ENCODE peak calls at places on chromosomes 3 and 15, in nine cellular contexts. R is fibroblast of lung; E is tibial nerve; S is adipocyte; Z is adrenal gland; W is colonic mucosa; V is WERI-Rb-1; I is effector memory CD4-positive, alpha-beta T cell; H is GM06990. Q is an unnamed sample. For H3K27me3, the result is how much of the 10 kb centered on the place peaks cover.

GRCh38 chr3:113136071-113136470 is 75.3 kb upstream of the BOC start:
- DNase-seq in E (no peak), W (no peak), R (peak), S (peak), V (no peak), I (no peak), H (no peak), Z (no peak), Q (no peak)

GRCh38 chr15:78420220-78420619 is 17.8 kb upstream of the IREB2 start:
- DNase-seq in H (no peak), S (no peak), W (no peak), E (no peak), R (no peak), V (no peak), I (no peak), Z (no peak), Q (no peak)

GRCh38 chr15:70602834-70603560 is 160.4 kb downstream of the UACA start:
- DNase-seq in I (no peak), V (no peak), S (no peak), Z (no peak), H (no peak), R (no peak), E (no peak), W (no peak), Q (no peak)

GRCh38 chr15:101037090-101037830 is 118.1 kb downstream of the LRRK1 start:
- DNase-seq in V (no peak), W (peak), R (no peak), Z (peak), I (no peak), H (no peak), E (no peak), S (no peak), Q (no peak)

GRCh38 chr3:129569856-129570255 is 26.9 kb downstream of the H1-8 start:
- DNase-seq in R (no peak), E (no peak), V (no peak), I (no peak), Z (no peak), W (no peak), S (no peak), H (no peak), Q (no peak)

GRCh38 chr3:184227481-184227935 is 1.9 kb upstream of the VWA5B2 start:
- DNase-seq in H (no peak), I (peak), R (peak), Z (no peak), V (peak), S (peak), W (no peak), E (no peak), Q (no peak)

GRCh38 chr15:80173022-80173759 is 20.4 kb downstream of the FAH start:
- DNase-seq in V (peak), Z (peak), E (peak), W (peak), H (peak), S (peak), I (peak), R (peak), Q (peak)

GRCh38 chr3:143507735-143508580 is 340.3 kb downstream of the SLC9A9 start:
- DNase-seq in S (peak), H (no peak), W (no peak), I (no peak), Z (no peak), R (peak), V (no peak), E (no peak), Q (no peak)

GRCh38 chr3:10284496-10284895 is 8.3 kb downstream of the GHRL start:
- DNase-seq in W (no peak), H (no peak), E (no peak), I (peak), S (no peak), Z (peak), V (no peak), R (no peak), Q (no peak)

GRCh38 chr3:58335432-58335947 is 2.8 kb downstream of the PXK start:
- DNase-seq in E (no peak), I (no peak), R (no peak), H (no peak), V (no peak), S (no peak), W (no peak), Z (no peak), Q (no peak)

GRCh38 chr3:100844063-100844936 is 135.0 kb downstream of the TFG start:
- DNase-seq in E (no peak), H (no peak), Z (no peak), R (no peak), I (no peak), W (no peak), V (no peak), S (no peak), Q (no peak)

GRCh38 chr3:37824954-37825328 is 36.7 kb upstream of the CTDSPL start:
- DNase-seq in Z (no peak), E (no peak), H (no peak), R (no peak), I (no peak), W (no peak), S (no peak), V (no peak), Q (no peak)

GRCh38 chr15:96320703-96321421 is 9.6 kb upstream of the NR2F2 start:
- DNase-seq in I (no peak), R (peak), W (no peak), Z (no peak), E (no peak), S (no peak), H (no peak), V (no peak), Q (peak)

GRCh38 chr15:96324192-96324895 is 6.2 kb upstream of the NR2F2 start:
- DNase-seq in R (peak), V (no peak), S (peak), H (no peak), W (peak), E (peak), I (no peak), Z (peak), Q (peak)

GRCh38 chr15:96323250-96324162 is 7.0 kb upstream of the NR2F2 start:
- DNase-seq in R (peak), I (no peak), H (no peak), V (no peak), W (no peak), E (no peak), Z (no peak), S (no peak), Q (no peak)

GRCh38 chr15:96322401-96323249 is 7.9 kb upstream of the NR2F2 start:
- DNase-seq in H (no peak), E (peak), Z (no peak), W (peak), V (no peak), S (no peak), I (no peak), R (peak), Q (peak)

GRCh38 chr15:96321422-96322391 is 8.8 kb upstream of the NR2F2 start:
- DNase-seq in I (no peak), H (no peak), E (peak), V (no peak), S (no peak), R (peak), W (peak), Z (no peak), Q (peak)
- H3K4me3 ChIP-seq in I (no peak), H (peak), E (peak), V (peak), S (peak), R (peak), W (peak), Z (peak), Q (peak)

GRCh38 chr3:3802021-3802420 is 2.8 kb downstream of the LRRN1 start:
- DNase-seq in W (no peak), I (no peak), V (no peak), E (no peak), S (no peak), H (no peak), Z (no peak), R (no peak), Q (no peak)
- H3K27me3 ChIP-seq in W (under half), I (under half), V (under half), E (under half), S (under half), H (under half), Z (under half), R (under half), Q (under half)

DNA sequence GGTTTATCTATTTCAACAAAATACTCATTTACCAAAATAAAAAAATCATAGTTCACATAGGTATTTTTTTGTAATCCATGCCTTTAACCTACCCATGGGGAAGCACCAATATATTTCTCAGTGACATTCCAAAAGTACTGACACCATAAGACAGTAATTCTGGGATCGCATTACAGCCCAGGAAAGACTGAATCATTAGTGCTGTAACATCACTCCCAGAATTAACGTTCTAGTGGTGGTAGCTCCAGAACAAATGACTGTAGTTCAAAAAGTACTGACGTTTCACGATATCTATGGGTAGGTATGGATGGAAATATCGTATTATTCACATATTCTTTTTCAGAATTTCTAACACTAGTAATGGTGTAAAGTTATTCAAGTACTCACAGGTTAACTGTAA is 54.3 kb upstream of the NEK10 start:
- DNase-seq in V (no peak), H (no peak), Z (no peak), E (no peak), R (peak), S (peak), W (no peak), I (no peak), Q (no peak)
- H3K4me3 ChIP-seq in V (no peak), H (no peak), Z (no peak), E (no peak), R (no peak), S (no peak), W (no peak), I (no peak), Q (no peak)

DNA sequence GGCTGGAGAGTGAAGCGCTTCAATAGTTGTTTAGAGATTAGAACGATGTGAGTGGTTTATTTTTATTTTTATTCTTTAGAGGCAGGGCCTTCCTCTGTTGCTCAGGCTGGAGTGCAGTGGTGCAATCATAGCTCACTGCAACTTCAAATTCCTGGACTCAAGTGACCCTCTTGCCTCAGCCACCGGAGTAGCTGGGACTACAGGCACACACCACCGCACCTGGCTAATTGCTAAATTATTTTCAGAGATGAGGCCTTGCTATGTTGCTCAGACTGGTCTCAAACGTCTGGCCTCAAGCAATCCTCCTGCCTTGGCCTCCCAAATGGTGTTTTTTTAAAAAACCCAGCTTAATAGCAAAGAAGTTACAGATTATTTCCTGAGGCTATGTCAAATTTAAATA is 29.0 kb downstream of the PPARG start:
- DNase-seq in Z (no peak), W (no peak), I (no peak), H (no peak), E (no peak), V (no peak), S (no peak), R (no peak), Q (no peak)
- H3K27me3 ChIP-seq in Z (under half), W (under half), I (under half), H (under half), E (under half), V (under half), S (under half), R (under half), Q (under half)

DNA sequence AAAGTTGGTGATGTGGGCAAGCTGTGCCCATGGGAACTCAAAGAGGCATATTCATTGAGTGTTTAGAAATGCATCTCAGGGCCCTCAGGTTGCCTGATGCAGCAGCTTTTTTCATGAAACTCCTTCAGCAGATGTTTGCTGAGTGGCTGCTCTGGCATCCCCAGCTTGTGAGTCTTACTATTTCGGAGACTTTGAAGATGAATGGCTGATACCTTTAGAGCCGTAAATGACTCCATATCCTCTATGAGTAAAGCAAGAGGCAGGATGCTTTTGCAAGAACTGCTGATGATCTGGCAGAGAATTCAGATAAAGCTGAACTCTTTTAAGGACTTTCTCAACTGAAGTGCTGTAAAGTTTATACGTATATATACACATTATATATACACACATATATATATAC is 384.3 kb downstream of the CACNA2D3 start:
- DNase-seq in R (no peak), I (no peak), E (no peak), H (no peak), S (no peak), Z (no peak), V (no peak), W (no peak), Q (no peak)
- H3K4me3 ChIP-seq in R (no peak), I (no peak), E (no peak), H (no peak), S (no peak), Z (no peak), V (no peak), W (no peak), Q (no peak)

DNA sequence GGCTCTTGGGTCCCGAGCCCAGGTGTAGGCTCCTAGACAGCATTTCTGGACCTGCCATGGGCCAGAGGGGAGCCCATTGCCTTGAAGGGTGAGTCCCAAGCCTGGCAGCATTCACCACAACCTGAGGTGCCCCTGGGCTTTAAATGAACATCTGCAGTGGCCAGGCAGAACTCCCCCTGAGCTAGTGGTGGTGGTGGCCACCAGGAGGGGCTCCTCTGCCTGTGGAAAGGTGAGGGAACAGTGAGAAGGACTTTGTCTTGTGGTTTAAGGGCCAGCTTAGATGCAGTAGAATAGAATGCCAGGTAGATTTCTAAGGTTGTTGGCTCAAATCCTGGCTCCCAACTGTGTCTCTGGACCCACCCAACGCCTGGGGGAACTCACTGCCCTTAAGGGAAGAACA is 55.6 kb downstream of the CASR start:
- DNase-seq in E (no peak), R (no peak), S (no peak), H (no peak), W (no peak), I (no peak), Z (no peak), V (no peak), Q (no peak)
- H3K27me3 ChIP-seq in E (under half), R (under half), S (under half), H (under half), W (under half), I (under half), Z (under half), V (under half), Q (under half)

DNA sequence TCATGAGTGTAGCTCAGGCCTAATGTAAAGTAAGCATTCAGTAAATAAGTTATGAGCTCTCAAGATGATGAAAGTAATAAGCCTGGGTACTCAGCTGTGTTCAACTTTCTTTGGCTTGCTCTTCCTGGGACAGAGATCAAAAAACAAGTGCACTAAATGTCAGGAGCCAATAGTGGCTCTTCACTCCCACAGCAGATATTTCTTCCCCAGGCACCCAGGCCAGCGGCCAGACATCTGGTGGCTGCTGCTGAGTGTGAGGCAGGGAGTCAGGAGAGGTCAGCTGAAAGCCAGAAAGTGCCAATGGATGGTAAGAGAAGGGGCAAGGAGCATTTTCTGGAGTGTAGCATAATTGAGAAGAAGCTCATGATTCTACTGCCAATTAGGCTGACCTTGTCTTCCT is 18.2 kb upstream of the ITGA11 start:
- DNase-seq in W (no peak), R (no peak), I (no peak), S (no peak), H (no peak), V (no peak), Z (no peak), E (no peak), Q (no peak)
- H3K4me3 ChIP-seq in W (no peak), R (no peak), I (no peak), S (no peak), H (no peak), V (no peak), Z (no peak), E (no peak), Q (no peak)

GRCh38 chr3:123480428-123480827 is 31.5 kb upstream of the ADCY5 start:
- DNase-seq in I (no peak), V (no peak), W (no peak), R (no peak), E (no peak), Z (no peak), H (no peak), S (no peak), Q (no peak)

GRCh38 chr3:123481722-123482457 is 33.0 kb upstream of the ADCY5 start:
- DNase-seq in R (no peak), V (no peak), I (no peak), S (no peak), Z (no peak), E (no peak), W (no peak), H (no peak), Q (no peak)

GRCh38 chr3:123481071-123481470 is 32.2 kb upstream of the ADCY5 start:
- DNase-seq in V (no peak), S (no peak), H (no peak), E (no peak), I (no peak), Z (no peak), W (no peak), R (no peak), Q (no peak)

GRCh38 chr3:123478314-123478713 is 29.4 kb upstream of the ADCY5 start:
- DNase-seq in E (no peak), I (no peak), W (no peak), V (no peak), R (no peak), S (no peak), H (no peak), Z (no peak), Q (no peak)

GRCh38 chr3:123479891-123480290 is 31.0 kb upstream of the ADCY5 start:
- DNase-seq in W (no peak), E (no peak), R (no peak), I (no peak), V (no peak), H (no peak), Z (no peak), S (no peak), Q (no peak)
- H3K27me3 ChIP-seq in W (under half), E (under half), R (under half), I (under half), V (under half), H (under half), Z (under half), S (under half), Q (under half)